ENCODE peak calls at places on chromosome 2, in four cellular contexts. S is spleen, L is uterus, O is right lobe of liver. N is an unnamed sample.
A peak's percentile ranks its signal among the peaks of the same experiment; 100 is the strongest.

GRCh38 chr2:191023235-191023679 is 9.3 kb upstream of the STAT1 start:
- DNase-seq in O (no peak), L (no peak), S (no peak), N (no peak)

GRCh38 chr2:178413472-178414265 is 37.3 kb downstream of the PRKRA start:
- DNase-seq in L (peak; percentile 65), S (peak; percentile 94), O (peak; percentile 81), N (peak; percentile 75)

GRCh38 chr2:149857344-149857743 is 269.8 kb upstream of the MMADHC start:
- DNase-seq in L (no peak), S (no peak), O (no peak), N (no peak)

GRCh38 chr2:79832540-79833234 is 319.8 kb downstream of the CTNNA2 start:
- DNase-seq in S (no peak), L (no peak), O (no peak), N (no peak)

GRCh38 chr2:62152000-62152399 is 43.9 kb upstream of the B3GNT2 start:
- DNase-seq in S (no peak), L (no peak), O (no peak), N (no peak)

GRCh38 chr2:179021258-179021657 is 28.7 kb downstream of the CCDC141 start:
- DNase-seq in O (no peak), L (no peak), S (no peak), N (no peak)

GRCh38 chr2:80437959-80438358 is 133.4 kb upstream of the LRRTM1 start:
- DNase-seq in L (no peak), O (no peak), S (no peak), N (no peak)

GRCh38 chr2:165646321-165646801 is 147.7 kb downstream of the GALNT3 start:
- DNase-seq in O (no peak), S (no peak), L (no peak), N (no peak)

GRCh38 chr2:128444044-128444771 is 125.5 kb upstream of the HS6ST1 start:
- DNase-seq in O (no peak), L (no peak), S (peak; percentile 69), N (peak; percentile 22)

GRCh38 chr2:71932780-71933466 is 214.7 kb downstream of the CYP26B1 start:
- DNase-seq in S (peak; percentile 68), O (no peak), L (no peak), N (peak; percentile 25)

GRCh38 chr2:217585362-217585761 is 417.4 kb downstream of the TNS1 start:
- DNase-seq in O (no peak), L (no peak), S (no peak), N (no peak)

GRCh38 chr2:73982140-73982617 is 2.5 kb upstream of the TET3 start:
- DNase-seq in S (no peak), O (no peak), L (no peak), N (no peak)

GRCh38 chr2:183536714-183537113 is 412.5 kb downstream of the NUP35 start:
- DNase-seq in S (no peak), L (no peak), O (no peak), N (no peak)

GRCh38 chr2:224958466-224958857 is 83.8 kb downstream of the DOCK10 start:
- DNase-seq in L (no peak), S (no peak), O (no peak), N (no peak)

GRCh38 chr2:170764880-170765261 is 5.3 kb upstream of the ERICH2 start:
- DNase-seq in S (no peak), O (no peak), L (no peak), N (no peak)

GRCh38 chr2:197461073-197461472 is 7.7 kb downstream of the COQ10B start:
- DNase-seq in L (no peak), S (no peak), O (no peak), N (no peak)

GRCh38 chr2:195016821-195017220 is 640.2 kb upstream of the SLC39A10 start:
- DNase-seq in S (no peak), O (no peak), L (no peak), N (no peak)

GRCh38 chr2:124035001-124035400 is 9.9 kb downstream of the CNTNAP5 start:
- DNase-seq in O (no peak), S (no peak), L (no peak), N (no peak)

GRCh38 chr2:235350234-235350633 is 143.6 kb upstream of the AGAP1 start:
- DNase-seq in L (no peak), O (no peak), S (no peak), N (no peak)

GRCh38 chr2:18907508-18907907 is 318.1 kb upstream of the NT5C1B start:
- DNase-seq in S (no peak), O (no peak), L (no peak), N (no peak)

GRCh38 chr2:46351388-46352141 is 54.4 kb downstream of the EPAS1 start:
- DNase-seq in S (peak; percentile 91), L (no peak), O (no peak), N (no peak)

GRCh38 chr2:241986836-241987641 is 117.5 kb downstream of the RTP5 start:
- DNase-seq in S (peak; percentile 76), O (no peak), L (no peak), N (peak; percentile 10)

GRCh38 chr2:366706-367105 is 78.8 kb upstream of the ALKAL2 start:
- DNase-seq in O (no peak), L (no peak), S (no peak), N (no peak)
- H3K9me3 ChIP-seq in O (no peaks in the 10 kb centered on the region), L (no peaks in the 10 kb centered on the region), S (peaks cover 25% of the 10 kb centered on the region), N (peaks cover 2% of the 10 kb centered on the region)

GRCh38 chr2:156057647-156058046 is 274.9 kb downstream of the NR4A2 start:
- DNase-seq in S (no peak), O (no peak), L (no peak), N (no peak)

DNA sequence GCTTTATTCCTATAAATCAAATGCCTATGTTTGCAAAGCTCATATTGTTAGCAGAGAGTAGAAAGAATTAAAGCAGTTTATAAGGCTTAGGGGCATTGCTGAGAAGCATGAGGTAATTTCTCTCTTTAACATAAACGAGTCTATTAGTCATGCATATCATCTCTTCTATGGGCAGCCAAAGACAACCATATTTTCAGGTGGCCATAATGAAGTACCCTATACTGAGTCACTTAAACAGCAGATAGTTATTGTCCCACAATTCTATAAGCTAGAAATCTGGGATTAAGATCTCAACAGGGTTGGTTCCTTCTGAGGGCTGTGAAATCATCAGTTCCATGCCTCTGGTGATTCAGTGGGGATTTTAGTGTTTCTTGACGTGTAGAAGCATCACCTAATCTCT is 277.5 kb downstream of the NR4A2 start:
- DNase-seq in L (no peak), O (no peak), S (no peak), N (no peak)
- H3K9me3 ChIP-seq in L (no peaks in the 10 kb centered on the region), O (no peaks in the 10 kb centered on the region), S (no peaks in the 10 kb centered on the region), N (no peaks in the 10 kb centered on the region)

GRCh38 chr2:82650038-82650437 is 1809.0 kb downstream of the SUCLG1 start:
- DNase-seq in S (no peak), O (no peak), L (no peak), N (no peak)

GRCh38 chr2:82656370-82656769 is 1802.7 kb downstream of the SUCLG1 start:
- DNase-seq in O (no peak), S (no peak), L (no peak), N (no peak)

GRCh38 chr2:82657066-82657465 is 1802.0 kb downstream of the SUCLG1 start:
- DNase-seq in L (no peak), S (no peak), O (no peak), N (no peak)

DNA sequence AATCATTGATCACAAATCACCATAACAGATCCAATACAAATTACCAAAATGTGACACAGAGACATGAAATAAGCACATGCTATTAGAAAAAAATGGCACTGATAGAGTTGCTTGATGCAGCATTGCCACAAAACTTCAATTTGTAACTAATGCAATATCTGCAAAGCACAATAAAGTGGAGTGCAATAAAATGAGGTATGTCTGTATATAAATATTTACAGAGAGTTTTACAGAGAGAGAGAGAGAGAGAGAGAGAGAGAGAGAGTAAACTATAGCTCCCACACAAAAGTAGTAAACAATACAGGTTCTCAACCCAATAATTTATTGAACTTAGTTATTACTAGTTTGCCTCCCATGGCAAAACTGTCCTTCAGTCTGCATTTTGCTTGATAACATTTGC is 1807.0 kb downstream of the SUCLG1 start:
- DNase-seq in L (no peak), S (no peak), O (no peak), N (no peak)
- H3K9me3 ChIP-seq in L (no peaks in the 10 kb centered on the region), S (peaks cover 32% of the 10 kb centered on the region), O (no peaks in the 10 kb centered on the region), N (no peaks in the 10 kb centered on the region)

GRCh38 chr2:226763320-226763719 is 36.3 kb downstream of the IRS1 start:
- DNase-seq in L (no peak), S (no peak), O (no peak), N (no peak)
- H3K9me3 ChIP-seq in L (no peaks in the 10 kb centered on the region), S (peaks cover 4% of the 10 kb centered on the region), O (no peaks in the 10 kb centered on the region), N (peaks cover 1% of the 10 kb centered on the region)

GRCh38 chr2:239588451-239589269 is 187.8 kb upstream of the HDAC4 start:
- DNase-seq in O (peak; percentile 31), S (peak; percentile 59), L (no peak), N (no peak)

GRCh38 chr2:239587836-239588235 is 187.0 kb upstream of the HDAC4 start:
- DNase-seq in L (no peak), O (no peak), S (peak; percentile 36), N (no peak)

GRCh38 chr2:239589855-239590254 is 189.0 kb upstream of the HDAC4 start:
- DNase-seq in O (peak; percentile 24), S (peak; percentile 34), L (no peak), N (no peak)

GRCh38 chr2:239590276-239590675 is 189.5 kb upstream of the HDAC4 start:
- DNase-seq in O (no peak), S (no peak), L (no peak), N (no peak)

DNA sequence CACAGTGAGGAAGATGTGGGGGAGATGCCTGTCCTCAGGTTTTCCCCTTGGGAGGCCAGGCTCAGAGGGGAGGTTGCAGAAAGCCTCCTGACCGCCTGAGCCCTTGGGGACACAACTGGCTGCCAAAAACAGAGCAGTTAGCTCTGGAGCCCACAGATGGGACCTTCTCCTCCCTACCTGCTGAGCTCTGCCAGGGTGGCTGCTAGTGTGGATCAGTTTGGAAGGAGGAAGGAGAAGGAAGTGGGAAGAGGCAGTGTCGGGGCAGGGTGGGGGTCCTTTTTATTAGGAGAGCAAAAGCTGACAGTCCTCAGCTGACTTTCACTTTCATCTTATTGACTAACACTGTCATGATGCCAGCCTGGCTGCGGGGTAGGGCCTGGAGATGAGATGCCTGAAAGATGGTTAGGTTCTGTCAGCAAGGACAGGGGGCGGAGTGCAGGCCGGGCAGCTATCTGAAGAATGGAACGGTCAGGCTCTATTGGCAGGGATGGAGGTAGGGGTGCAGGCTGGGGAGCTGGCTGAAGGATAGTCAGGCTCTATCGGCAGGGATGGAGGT is 188.5 kb upstream of the HDAC4 start:
- DNase-seq in S (peak; percentile 55), O (peak; percentile 22), L (no peak), N (no peak)
- H3K9me3 ChIP-seq in S (no peaks in the 10 kb centered on the region), O (no peaks in the 10 kb centered on the region), L (no peaks in the 10 kb centered on the region), N (no peaks in the 10 kb centered on the region)